ENCODE peak calls at places on chromosome 3, in six cellular contexts. X is AG09319; D is GM04503; Z is stimulated activated CD4-positive, alpha-beta T cell treated with anti-CD3 and anti-CD28 coated beads, Interleukin-1b, Interleukin-23, amount 100 ng/mL, for 24 hours; Y is NCI-H2029; F is NAMALWA. S is an unnamed sample.

GRCh38 chr3:132255041-132255745 is 62.0 kb upstream of the ACP3 start:
- DNase-seq in Z (no peak), D (peak), Y (no peak), F (no peak), X (peak), S (peak)

GRCh38 chr3:31137718-31138465 is 243.4 kb upstream of the GADL1 start:
- DNase-seq in F (no peak), D (no peak), X (no peak), Z (no peak), Y (no peak), S (no peak)

GRCh38 chr3:127389415-127389814 is 101.6 kb upstream of the PRR20G start:
- DNase-seq in F (no peak), X (no peak), D (no peak), Z (no peak), Y (no peak), S (no peak)

GRCh38 chr3:188006726-188007393 is 147.1 kb upstream of the LPP start:
- DNase-seq in X (no peak), F (peak), Y (peak), Z (no peak), D (no peak), S (no peak)

GRCh38 chr3:168212664-168213255 is 117.0 kb upstream of the GOLIM4 start:
- DNase-seq in X (no peak), F (no peak), D (no peak), Z (no peak), Y (no peak), S (no peak)

GRCh38 chr3:153028336-153028735 is 133.7 kb upstream of the RAP2B start:
- DNase-seq in Z (no peak), Y (no peak), F (peak), D (no peak), X (no peak), S (no peak)

GRCh38 chr3:23629181-23629893 is 176.4 kb upstream of the UBE2E1 start:
- DNase-seq in X (no peak), Z (no peak), D (no peak), Y (peak), F (no peak), S (peak)

GRCh38 chr3:129119365-129120100 is 2.1 kb downstream of the RAB43 start:
- DNase-seq in D (no peak), F (no peak), Y (peak), X (no peak), Z (no peak), S (no peak)

GRCh38 chr3:152556731-152557254 is 278.1 kb upstream of the P2RY1 start:
- DNase-seq in F (no peak), Z (no peak), X (no peak), D (peak), Y (no peak), S (no peak)

GRCh38 chr3:59064728-59065127 is 14.9 kb upstream of the CFAP20DC start:
- DNase-seq in X (no peak), Y (no peak), D (no peak), Z (no peak), F (no peak), S (no peak)

GRCh38 chr3:167253037-167253436 is 127.1 kb downstream of the ZBBX start:
- DNase-seq in Z (no peak), D (no peak), F (no peak), Y (no peak), X (no peak), S (peak)

GRCh38 chr3:163924600-163924999 is 1153.7 kb downstream of the SI start:
- DNase-seq in X (no peak), Z (no peak), Y (peak), D (no peak), F (peak), S (no peak)

GRCh38 chr3:111351334-111351733 is 190.7 kb upstream of the CD96 start:
- DNase-seq in F (no peak), Z (no peak), D (no peak), Y (no peak), X (no peak), S (no peak)

GRCh38 chr3:163362154-163362553 is 1716.1 kb downstream of the SI start:
- DNase-seq in Y (no peak), Z (no peak), X (no peak), F (no peak), D (no peak), S (no peak)

S was measured in LNCaP clone FGC.